ENCODE peak calls at places on chromosome 22, in four cellular contexts. N, D, K and F are unnamed samples.

GRCh38 chr22:23305321-23305910 is 125.1 kb downstream of the BCR start:
- DNase-seq in N (no peak), D (no peak), K (no peak), F (no peak)

GRCh38 chr22:44453441-44454112 is 44.5 kb downstream of the RTL6 start:
- DNase-seq in N (no peak), D (no peak), K (no peak), F (no peak)

GRCh38 chr22:41563051-41563711 is 2.4 kb downstream of the CSDC2 start:
- DNase-seq in N (peak), K (no peak), D (peak), F (no peak)

GRCh38 chr22:32401486-32401885 is 10.6 kb downstream of the RTCB start:
- DNase-seq in K (no peak), D (no peak), N (no peak), F (no peak)

GRCh38 chr22:49257551-49257951 is 570.1 kb downstream of the BRD1 start:
- DNase-seq in K (no peak), N (no peak), D (no peak), F (no peak)

GRCh38 chr22:44590291-44590690 is 92.3 kb upstream of the RTL6 start:
- DNase-seq in N (no peak), K (no peak), D (no peak), F (no peak)

GRCh38 chr22:37431811-37432707 is 4.8 kb upstream of the ELFN2 start:
- DNase-seq in N (no peak), K (no peak), D (peak), F (no peak)

GRCh38 chr22:24054356-24054755 is 43.3 kb downstream of the CABIN1 start:
- DNase-seq in D (no peak), K (no peak), N (no peak), F (no peak)

GRCh38 chr22:44351685-44352377 is 39.1 kb upstream of the SHISAL1 start:
- DNase-seq in N (no peak), D (no peak), K (no peak), F (no peak)

GRCh38 chr22:44380716-44381500 is 68.2 kb upstream of the SHISAL1 start:
- DNase-seq in N (no peak), K (no peak), D (no peak), F (no peak)

GRCh38 chr22:24450600-24450999 is 23.2 kb downstream of the ADORA2A start:
- DNase-seq in K (no peak), N (no peak), D (no peak), F (no peak)

GRCh38 chr22:50317178-50317577 is 9.6 kb downstream of the DENND6B start:
- DNase-seq in K (no peak), D (no peak), N (no peak), F (no peak)

GRCh38 chr22:37672920-37673453 is 2.4 kb upstream of the LGALS1 start:
- DNase-seq in N (no peak), K (no peak), D (no peak), F (no peak)

GRCh38 chr22:44107341-44107740 is 73.4 kb upstream of the PARVG start:
- DNase-seq in K (no peak), D (no peak), N (no peak), F (peak)

GRCh38 chr22:31124811-31125465 is 2.2 kb downstream of the INPP5J start:
- DNase-seq in K (no peak), D (no peak), N (no peak), F (no peak)

GRCh38 chr22:31087744-31088215 is 6.7 kb downstream of the SMTN start:
- DNase-seq in N (no peak), D (no peak), K (no peak), F (no peak)

GRCh38 chr22:39519681-39520053 is 695 bp upstream of the ATF4 start:
- DNase-seq in N (no peak), D (peak), K (no peak), F (peak)

GRCh38 chr22:41369089-41369745 is 12.5 kb upstream of the TEF start:
- DNase-seq in K (no peak), D (no peak), N (no peak), F (no peak)

GRCh38 chr22:23574877-23575276 is 5.2 kb downstream of the IGLL1 start:
- DNase-seq in D (no peak), N (no peak), K (no peak), F (no peak)

GRCh38 chr22:40908895-40909294 is 42.3 kb upstream of the RBX1 start:
- DNase-seq in K (no peak), N (no peak), D (no peak), F (no peak)

GRCh38 chr22:29663230-29663826 is 56.5 kb upstream of the CABP7 start:
- DNase-seq in D (no peak), N (no peak), K (no peak), F (no peak)

GRCh38 chr22:45263790-45264269 is 20.9 kb upstream of the UPK3A start:
- DNase-seq in N (peak), K (no peak), D (peak), F (peak)

GRCh38 chr22:49205401-49205800 is 622.3 kb downstream of the BRD1 start:
- DNase-seq in K (no peak), D (no peak), N (no peak), F (peak)

GRCh38 chr22:41862160-41862529 is 29.2 kb downstream of the SREBF2 start:
- DNase-seq in K (peak), D (peak), N (no peak), F (no peak)

GRCh38 chr22:32649515-32650200 is 151.8 kb upstream of the TIMP3 start:
- DNase-seq in K (no peak), D (no peak), N (peak), F (no peak)

GRCh38 chr22:23105919-23106853 is 35.6 kb downstream of the RSPH14 start:
- DNase-seq in K (no peak), N (no peak), D (no peak), F (no peak)

DNA sequence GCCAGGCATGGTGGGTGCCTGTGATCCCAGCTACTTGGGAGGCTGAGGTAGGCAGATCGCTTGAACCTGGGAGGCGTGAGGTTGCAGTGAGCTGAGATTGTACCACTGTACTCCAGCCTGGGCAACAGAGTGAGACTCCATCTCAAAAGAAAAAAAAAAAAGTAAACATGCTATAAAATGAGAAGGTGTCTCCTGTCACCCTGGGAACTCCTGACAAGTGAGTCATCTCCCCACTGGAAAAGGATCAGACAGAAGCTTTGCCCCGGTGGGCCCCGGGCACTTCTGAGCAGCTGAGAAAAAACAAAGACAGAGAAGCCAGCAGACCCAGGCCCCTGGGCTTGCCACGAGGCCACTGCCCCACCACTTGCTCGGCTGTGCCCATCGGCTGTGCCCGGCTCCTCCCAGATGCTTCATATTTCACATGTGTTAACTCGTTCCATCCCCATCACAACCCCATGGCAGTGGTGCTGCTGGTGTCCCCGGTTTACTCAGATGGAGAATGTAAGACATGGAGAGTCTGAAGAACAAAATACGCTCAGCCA is 22.3 kb downstream of the TTLL1 start:
- DNase-seq in D (no peak), K (no peak), N (no peak), F (no peak)
- TF ChIP-seq NR2C2 in D (no peak), K (no peak), N (no peak), F (no peak)

DNA sequence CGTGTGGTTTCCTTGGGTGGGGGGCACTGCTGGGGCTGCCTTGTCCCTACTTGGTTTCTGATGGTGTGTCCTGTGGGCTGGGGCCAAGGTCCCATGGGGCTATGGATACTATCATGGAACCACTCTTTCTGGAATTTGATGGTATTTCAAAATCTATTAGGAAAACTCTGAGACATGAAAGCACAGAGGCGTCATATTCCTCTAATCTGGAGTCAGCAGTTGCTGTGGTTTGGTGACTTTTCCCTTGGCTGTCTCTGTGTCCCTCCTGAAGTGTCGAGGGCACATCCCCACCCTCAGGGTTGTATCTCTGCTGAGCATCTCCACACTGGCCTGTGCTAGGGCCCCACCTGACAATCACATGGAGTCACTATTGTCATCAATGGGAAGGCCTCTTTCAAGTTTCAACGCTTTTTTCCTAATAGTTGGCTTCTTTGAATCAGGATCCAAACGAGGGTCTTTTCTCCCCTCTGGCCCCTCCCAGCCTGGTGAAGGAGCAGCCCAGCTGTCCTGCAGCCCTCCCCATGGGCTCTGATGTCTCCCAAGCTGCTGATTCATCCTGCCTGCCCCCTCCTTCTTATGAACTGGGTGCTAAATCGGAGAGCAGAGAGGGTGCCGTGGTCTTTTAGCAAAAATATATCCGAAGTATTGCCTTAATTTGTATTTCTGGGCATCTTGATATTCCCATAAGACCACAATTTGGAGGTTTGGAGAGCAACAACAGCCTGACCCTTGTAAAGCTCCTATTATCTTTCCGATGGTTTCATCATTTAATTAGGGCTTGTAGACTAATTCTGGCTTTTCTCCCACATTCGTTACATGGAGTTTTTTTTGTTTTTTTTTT is 38.5 kb downstream of the MED15 start:
- DNase-seq in D (no peak), N (peak), K (no peak), F (no peak)
- TF ChIP-seq NR2C2 in D (no peak), N (peak), K (no peak), F (no peak)

GRCh38 chr22:34722901-34723300 is 343.1 kb upstream of the ISX start:
- DNase-seq in D (no peak), N (no peak), K (no peak), F (no peak)
- TF ChIP-seq NR2C2 in D (no peak), N (no peak), K (no peak), F (no peak)

GRCh38 chr22:36425977-36426523 is 38.3 kb upstream of the MYH9 start:
- DNase-seq in K (no peak), D (peak), N (peak), F (no peak)
- TF ChIP-seq NR2C2 in K (no peak), D (peak), N (peak), F (no peak)

DNA sequence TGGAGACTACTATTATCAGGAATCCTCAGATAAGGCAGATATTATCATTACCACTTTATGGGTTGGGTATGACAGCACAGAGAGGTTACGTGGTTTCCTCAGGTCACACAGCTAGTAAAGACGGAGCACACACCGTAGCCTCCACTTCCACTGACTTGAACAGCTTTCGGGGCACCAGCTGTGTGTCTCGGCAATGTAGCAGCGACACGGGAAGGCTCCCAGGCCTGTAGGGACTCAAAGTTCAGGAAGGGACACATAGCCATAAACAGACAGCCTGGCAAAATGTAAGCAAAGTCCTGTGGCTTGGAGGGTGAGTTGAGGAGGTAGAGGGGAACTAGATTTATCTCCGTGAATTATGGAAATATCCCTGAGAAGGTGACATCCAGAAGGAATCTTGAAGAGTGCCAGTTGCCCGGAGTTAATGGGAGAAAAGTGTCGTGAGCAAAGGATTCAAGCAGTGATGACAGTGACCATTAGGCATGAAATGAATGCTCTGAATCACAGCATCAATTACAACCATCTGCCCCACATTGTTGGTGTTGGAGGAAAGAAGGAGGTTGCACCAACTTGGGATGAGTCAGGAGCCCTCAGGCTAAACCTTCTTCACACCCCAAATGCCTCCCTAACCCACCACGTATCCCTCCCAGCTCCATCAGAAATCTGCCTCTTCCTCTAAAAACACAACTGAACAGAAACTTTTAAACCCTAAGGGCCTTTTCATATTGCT is 106.7 kb upstream of the ASPHD2 start:
- DNase-seq in D (no peak), N (no peak), K (no peak), F (no peak)
- TF ChIP-seq NR2C2 in D (no peak), N (no peak), K (no peak), F (no peak)

DNA sequence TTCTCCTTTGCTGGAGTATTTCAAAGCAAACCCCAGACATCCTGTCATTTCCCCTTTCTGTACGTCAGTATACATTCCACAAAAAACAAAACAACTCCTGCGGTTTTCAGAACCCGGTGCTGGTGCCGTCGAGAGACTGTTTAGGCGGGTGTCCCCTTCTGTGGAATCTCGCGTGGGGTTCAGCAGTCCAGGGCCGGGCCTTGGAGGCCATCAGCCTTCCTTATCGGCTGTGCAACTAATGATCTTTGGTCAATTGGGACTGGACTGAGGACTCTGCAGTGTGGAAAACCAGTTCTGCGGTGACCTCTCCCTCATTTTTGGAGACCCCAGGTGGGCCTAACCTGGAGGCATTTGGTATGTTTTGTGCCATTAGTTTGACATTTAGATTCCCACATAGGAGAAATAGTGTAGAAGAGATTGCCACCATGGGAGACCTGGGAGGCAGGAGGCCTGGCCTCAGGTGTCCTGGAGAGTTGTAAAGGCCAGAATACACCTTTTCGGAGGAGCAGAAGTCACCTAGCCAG is 84.4 kb downstream of the TBC1D22A start:
- DNase-seq in K (no peak), N (no peak), D (no peak), F (no peak)
- TF ChIP-seq NR2C2 in K (no peak), N (no peak), D (no peak), F (no peak)

DNA sequence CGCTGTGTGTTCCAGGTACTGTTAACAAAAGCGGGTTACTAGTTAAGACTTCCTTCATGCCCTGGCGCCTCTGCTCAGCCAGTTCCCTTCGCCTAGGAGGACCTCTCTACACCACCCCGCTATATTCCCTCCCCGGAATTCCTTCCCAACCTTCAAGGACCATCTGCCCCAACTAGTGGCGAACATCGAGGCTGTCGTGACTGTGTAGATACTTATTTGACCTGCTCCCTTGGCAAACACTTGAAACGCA is 450 bp upstream of the BCL2L13 start:
- DNase-seq in N (no peak), D (no peak), K (no peak), F (no peak)
- TF ChIP-seq NR2C2 in N (no peak), D (no peak), K (no peak), F (no peak)

DNA sequence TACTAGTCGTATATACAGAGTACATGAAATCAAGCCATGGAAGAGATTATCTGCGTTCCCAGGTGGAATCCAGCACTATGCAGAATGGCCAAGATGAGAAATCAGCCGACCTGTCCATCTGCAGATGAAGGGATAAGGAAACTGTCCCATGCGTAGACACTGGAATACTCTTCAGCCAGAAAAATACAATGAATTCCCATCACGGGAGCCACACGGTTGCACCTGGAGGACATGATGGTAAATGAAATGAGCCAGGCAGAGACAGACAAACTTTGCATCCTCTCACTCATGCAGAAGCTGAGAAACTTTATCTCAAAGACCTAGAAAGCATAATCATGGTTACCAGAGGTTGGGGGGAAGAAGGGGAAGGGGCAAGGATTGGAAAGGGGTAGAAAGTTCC is 111.9 kb upstream of the TOP3B start:
- DNase-seq in K (no peak), D (no peak), N (no peak), F (no peak)
- TF ChIP-seq NR2C2 in K (no peak), D (no peak), N (no peak), F (no peak)

DNA sequence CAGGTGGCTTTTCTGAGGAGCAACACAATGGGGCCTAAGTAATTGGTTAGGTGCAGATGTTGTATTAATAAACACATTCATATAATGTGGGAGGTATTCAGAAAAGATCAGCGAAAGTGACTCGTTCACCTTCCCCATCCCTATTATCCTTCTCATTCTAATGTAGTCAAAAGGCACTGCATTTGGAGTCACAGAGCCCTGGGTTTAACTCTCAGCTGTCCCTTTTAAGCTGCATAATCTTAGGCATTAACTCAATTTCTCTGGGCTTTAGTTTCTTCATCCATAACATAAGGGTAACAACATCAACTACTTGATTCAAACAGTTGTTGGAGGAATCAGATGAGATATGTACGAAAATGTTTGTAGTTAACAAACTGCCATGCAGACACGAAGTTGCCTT is 187.5 kb upstream of the PITPNB start:
- DNase-seq in K (no peak), N (no peak), D (no peak), F (no peak)
- TF ChIP-seq NR2C2 in K (no peak), N (no peak), D (no peak), F (no peak)